ENCODE peak calls at places on chromosomes 6 and 20, in four cellular contexts. E, U, G and W are unnamed samples.

GRCh38 chr6:89494131-89494793 is 61.3 kb downstream of the ANKRD6 start:
- DNase-seq in E (no peak), U (no peak), G (no peak), W (no peak)

GRCh38 chr6:21350917-21351316 is 242.6 kb upstream of the SOX4 start:
- DNase-seq in E (no peak), U (no peak), G (no peak), W (no peak)

GRCh38 chr20:5923493-5923892 is 26.8 kb downstream of the TRMT6 start:
- DNase-seq in E (no peak), U (no peak), G (no peak), W (no peak)

GRCh38 chr6:106546322-106547052 is 82.8 kb downstream of the RTN4IP1 start:
- DNase-seq in E (peak; percentile 66), U (no peak), G (no peak), W (no peak)

GRCh38 chr20:20439602-20440001 is 71.7 kb downstream of the INSM1 start:
- DNase-seq in E (no peak), U (no peak), G (no peak), W (no peak)

GRCh38 chr6:154435400-154435945 is 75.0 kb downstream of the CNKSR3 start:
- DNase-seq in E (no peak), U (no peak), G (no peak), W (no peak)

GRCh38 chr6:143843689-143844405 is 709 bp downstream of the LTV1 start:
- DNase-seq in E (no peak), U (no peak), G (no peak), W (no peak)

GRCh38 chr6:63307581-63308246 is 12.1 kb downstream of the LGSN start:
- DNase-seq in E (no peak), U (no peak), G (no peak), W (no peak)

GRCh38 chr20:34938466-34939163 is 17.0 kb downstream of the GSS start:
- DNase-seq in E (no peak), U (no peak), G (no peak), W (no peak)

GRCh38 chr20:35551485-35551884 is 9.6 kb downstream of the ERGIC3 start:
- DNase-seq in E (no peak), U (no peak), G (no peak), W (no peak)

GRCh38 chr6:2460216-2460734 is 214.9 kb upstream of the GMDS start:
- DNase-seq in E (no peak), U (no peak), G (no peak), W (no peak)

GRCh38 chr20:25574411-25574810 is 10.9 kb downstream of the NINL start:
- DNase-seq in E (no peak), U (no peak), G (no peak), W (no peak)

GRCh38 chr6:124719951-124720350 is 242.3 kb upstream of the RNF217 start:
- DNase-seq in E (no peak), U (no peak), G (no peak), W (no peak)

GRCh38 chr6:77389402-77389801 is 73.9 kb downstream of the HTR1B start:
- DNase-seq in E (no peak), U (no peak), G (no peak), W (no peak)

GRCh38 chr6:139029470-139030210 is 1.1 kb downstream of the ABRACL start:
- DNase-seq in E (no peak), U (peak; percentile 41), G (peak; percentile 66), W (peak; percentile 60)

DNA sequence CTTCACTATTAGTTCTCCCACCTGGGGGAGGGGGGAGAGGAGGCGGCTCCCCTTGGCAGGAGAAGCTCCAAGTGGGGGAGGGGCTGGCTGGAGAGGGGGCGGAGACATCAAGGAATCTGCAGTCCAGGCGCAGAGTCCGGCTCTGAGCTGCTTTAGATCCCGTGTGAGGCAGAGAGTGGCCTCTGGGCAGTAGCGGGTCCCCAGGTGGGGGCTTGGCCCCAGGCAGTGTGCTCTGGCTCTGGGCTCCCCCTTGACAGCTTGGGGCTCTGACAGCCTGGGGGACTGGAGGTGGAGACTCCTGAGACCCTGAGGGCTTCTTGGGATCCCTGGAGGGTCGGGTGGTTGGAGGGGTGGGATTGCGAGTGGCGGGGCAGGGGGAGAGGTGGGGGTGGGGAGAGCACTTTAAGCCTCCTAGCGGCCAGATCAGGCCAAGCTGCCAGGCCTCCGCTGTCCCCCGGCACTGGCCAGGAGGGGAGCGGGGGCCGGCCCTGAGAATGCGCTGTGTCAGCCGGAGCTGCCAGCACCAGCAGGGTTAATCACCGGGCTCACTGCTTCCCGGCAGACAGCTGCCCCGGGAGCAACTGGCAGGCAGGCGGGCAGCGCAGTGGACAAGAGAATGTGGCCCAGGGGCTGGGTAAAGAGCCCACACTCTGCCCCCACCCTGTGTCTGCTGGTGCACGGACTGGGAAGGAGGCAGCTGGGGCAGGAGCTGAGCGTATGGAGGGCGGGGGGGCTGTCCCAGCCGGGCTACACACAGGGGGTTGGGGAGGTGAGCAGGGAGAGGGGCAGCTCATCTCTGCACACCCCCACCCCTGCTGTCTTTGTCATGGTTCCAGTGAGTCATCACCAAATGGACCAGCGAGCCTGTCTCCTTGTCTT is 1.8 kb upstream of the LAMA5 start:
- DNase-seq in E (no peak), U (no peak), G (peak; percentile 83), W (peak; percentile 81)
- TF ChIP-seq CTCF in E (peak; percentile 13), U (no peak), G (peak; percentile 79), W (peak; percentile 60)

GRCh38 chr6:56291278-56291917 is 44.0 kb upstream of the COL21A1 start:
- DNase-seq in E (no peak), U (no peak), G (no peak), W (no peak)

GRCh38 chr6:56297022-56297995 is 49.9 kb upstream of the COL21A1 start:
- DNase-seq in E (no peak), U (no peak), G (no peak), W (no peak)

GRCh38 chr6:56293756-56294155 is 46.4 kb upstream of the COL21A1 start:
- DNase-seq in E (no peak), U (no peak), G (no peak), W (no peak)

GRCh38 chr6:56288347-56288746 is 41.0 kb upstream of the COL21A1 start:
- DNase-seq in E (no peak), U (no peak), G (no peak), W (no peak)

GRCh38 chr6:56292505-56293181 is 45.3 kb upstream of the COL21A1 start:
- DNase-seq in E (no peak), U (no peak), G (no peak), W (peak; percentile 32)
- TF ChIP-seq CTCF in E (peak; percentile 43), U (no peak), G (peak; percentile 51), W (peak; percentile 61)

DNA sequence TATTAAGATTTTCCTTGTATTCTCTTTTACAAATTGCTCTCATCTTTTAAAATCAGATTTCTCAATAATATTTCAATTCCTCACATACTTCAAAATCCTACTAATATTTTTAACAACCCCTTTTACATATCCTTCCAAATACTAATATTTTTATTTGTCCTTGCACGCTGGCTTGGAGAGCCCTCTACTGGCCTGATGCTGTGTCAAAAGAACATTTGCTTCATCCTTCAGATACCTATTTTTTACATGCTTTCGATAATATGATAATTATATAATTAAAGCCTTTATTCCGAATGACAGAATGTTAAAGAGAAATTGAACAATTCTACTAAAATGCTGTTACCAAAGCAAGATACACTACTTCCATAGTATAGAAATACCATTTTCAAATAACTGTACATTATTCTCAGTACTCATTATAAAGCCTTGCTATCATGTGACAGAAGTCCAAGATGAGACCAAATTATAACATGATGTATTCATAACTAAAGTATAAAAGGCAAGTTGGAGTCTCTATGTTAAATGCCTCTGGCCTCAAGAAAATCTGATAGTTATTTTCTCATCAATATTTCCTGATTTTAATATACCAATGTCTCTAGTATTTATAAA is 39.0 kb upstream of the PLN start:
- DNase-seq in E (no peak), U (no peak), G (peak; percentile 22), W (no peak)
- TF ChIP-seq CTCF in E (peak; percentile 40), U (no peak), G (no peak), W (peak; percentile 48)

GRCh38 chr6:39664173-39664572 is 61.0 kb downstream of the KIF6 start:
- DNase-seq in E (no peak), U (no peak), G (no peak), W (no peak)
- TF ChIP-seq CTCF in E (no peak), U (no peak), G (no peak), W (no peak)

GRCh38 chr20:38805958-38806854 is 709 bp downstream of the PPP1R16B start:
- DNase-seq in E (no peak), U (no peak), G (peak; percentile 46), W (peak; percentile 46)
- TF ChIP-seq CTCF in E (no peak), U (no peak), G (no peak), W (no peak)

DNA sequence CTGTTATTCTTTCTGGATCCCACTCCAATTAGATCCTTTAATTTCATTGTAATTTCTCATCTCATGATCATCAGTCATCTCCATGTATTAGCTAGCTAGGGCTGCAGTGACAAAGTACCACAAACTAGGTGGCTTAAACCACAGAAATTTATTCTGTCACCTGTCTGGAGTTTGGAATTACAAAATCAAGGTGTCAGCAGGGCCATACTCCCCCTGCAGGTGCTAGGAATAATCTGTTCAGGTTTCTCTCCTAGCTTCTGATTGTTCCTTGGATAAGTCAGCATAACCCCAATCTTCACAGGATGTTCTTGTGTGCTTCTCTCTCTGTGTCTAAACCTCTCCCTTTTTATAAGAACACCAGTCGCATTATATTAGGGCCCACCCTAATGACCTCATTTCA is 40.4 kb downstream of the BEND6 start:
- DNase-seq in E (no peak), U (no peak), G (no peak), W (no peak)
- TF ChIP-seq CTCF in E (peak; percentile 44), U (no peak), G (no peak), W (no peak)

GRCh38 chr6:6695711-6696048 is 107.2 kb downstream of the LY86 start:
- DNase-seq in E (no peak), U (no peak), G (no peak), W (no peak)

GRCh38 chr6:6697620-6698019 is 109.1 kb downstream of the LY86 start:
- DNase-seq in E (no peak), U (no peak), G (no peak), W (no peak)

GRCh38 chr6:6694825-6695710 is 106.5 kb downstream of the LY86 start:
- DNase-seq in E (no peak), U (peak; percentile 38), G (no peak), W (no peak)

GRCh38 chr6:6694368-6694780 is 105.9 kb downstream of the LY86 start:
- DNase-seq in E (no peak), U (no peak), G (no peak), W (no peak)

GRCh38 chr6:6696867-6697531 is 108.5 kb downstream of the LY86 start:
- DNase-seq in E (no peak), U (peak; percentile 50), G (peak; percentile 66), W (peak; percentile 83)
- TF ChIP-seq CTCF in E (peak; percentile 91), U (no peak), G (peak; percentile 79), W (peak; percentile 80)